ENCODE peak calls at places on chromosomes 13 and 19, in nine cellular contexts. X is CD4-positive, CD25-positive, alpha-beta regulatory T cell; J is MG63; H is uterus; E is kidney epithelial cell; C is HL-60; F is right cardiac atrium; O is body of pancreas; D is aorta. K is an unnamed sample.
A peak's percentile ranks its signal among the peaks of the same experiment; 100 is the strongest.

GRCh38 chr13:24502567-24503375 is 9.8 kb downstream of the PARP4 start:
- DNase-seq in X (no peak), J (peak; percentile 86), H (no peak), E (peak; percentile 57), C (no peak), F (peak; percentile 63), O (no peak), D (no peak), K (peak; percentile 53)

GRCh38 chr13:27168870-27169525 is 2.6 kb downstream of the USP12 start:
- DNase-seq in X (no peak), J (no peak), H (no peak), E (no peak), C (no peak), F (no peak), O (no peak), D (no peak), K (peak; percentile 64)

GRCh38 chr19:46887240-46887782 is 26.5 kb downstream of the ARHGAP35 start:
- DNase-seq in X (no peak), J (no peak), H (no peak), E (no peak), C (peak; percentile 15), F (no peak), O (no peak), D (no peak), K (no peak)

GRCh38 chr13:45393941-45394570 is 24.1 kb downstream of the SLC25A30 start:
- DNase-seq in X (peak; percentile 61), J (peak; percentile 33), H (no peak), E (peak; percentile 29), C (peak; percentile 47), F (peak; percentile 68), O (peak; percentile 63), D (no peak), K (no peak)

GRCh38 chr13:41107584-41108014 is 25.0 kb downstream of the KBTBD6 start:
- DNase-seq in X (no peak), J (no peak), H (no peak), E (no peak), C (no peak), F (no peak), O (no peak), D (no peak), K (no peak)

GRCh38 chr13:30381049-30381448 is 41.2 kb upstream of the UBE2L5 start:
- DNase-seq in X (no peak), J (no peak), H (no peak), E (no peak), C (no peak), F (no peak), O (no peak), D (no peak), K (no peak)

GRCh38 chr13:65697843-65698242 is 1532.3 kb downstream of the PCDH9 start:
- DNase-seq in X (no peak), J (no peak), H (no peak), E (no peak), C (no peak), F (no peak), O (no peak), D (no peak), K (no peak)

GRCh38 chr19:14146789-14147216 is 10.4 kb upstream of the ASF1B start:
- DNase-seq in X (no peak), J (peak; percentile 54), H (peak; percentile 63), E (peak; percentile 53), C (peak; percentile 35), F (no peak), O (no peak), D (no peak), K (no peak)

GRCh38 chr13:32984857-32985626 is 31.2 kb upstream of the KL start:
- DNase-seq in X (no peak), J (peak; percentile 84), H (no peak), E (no peak), C (no peak), F (no peak), O (no peak), D (no peak), K (no peak)

GRCh38 chr13:65783383-65783782 is 1446.8 kb downstream of the PCDH9 start:
- DNase-seq in X (no peak), J (no peak), H (no peak), E (no peak), C (no peak), F (peak; percentile 20), O (no peak), D (no peak), K (no peak)

GRCh38 chr13:114038900-114039299 is 65.0 kb upstream of the C13orf46 start:
- DNase-seq in X (no peak), J (no peak), H (no peak), E (no peak), C (no peak), F (peak; percentile 56), O (no peak), D (no peak), K (no peak)

GRCh38 chr13:114039471-114040141 is 65.7 kb upstream of the C13orf46 start:
- DNase-seq in X (no peak), J (no peak), H (no peak), E (no peak), C (no peak), F (peak; percentile 53), O (no peak), D (no peak), K (no peak)

GRCh38 chr13:114038211-114038613 is 64.3 kb upstream of the C13orf46 start:
- DNase-seq in X (no peak), J (no peak), H (no peak), E (no peak), C (no peak), F (peak; percentile 84), O (no peak), D (no peak), K (no peak)

GRCh38 chr13:114035583-114036501 is 62.0 kb upstream of the C13orf46 start:
- DNase-seq in X (no peak), J (no peak), H (no peak), E (no peak), C (no peak), F (peak; percentile 79), O (no peak), D (no peak), K (no peak)

DNA sequence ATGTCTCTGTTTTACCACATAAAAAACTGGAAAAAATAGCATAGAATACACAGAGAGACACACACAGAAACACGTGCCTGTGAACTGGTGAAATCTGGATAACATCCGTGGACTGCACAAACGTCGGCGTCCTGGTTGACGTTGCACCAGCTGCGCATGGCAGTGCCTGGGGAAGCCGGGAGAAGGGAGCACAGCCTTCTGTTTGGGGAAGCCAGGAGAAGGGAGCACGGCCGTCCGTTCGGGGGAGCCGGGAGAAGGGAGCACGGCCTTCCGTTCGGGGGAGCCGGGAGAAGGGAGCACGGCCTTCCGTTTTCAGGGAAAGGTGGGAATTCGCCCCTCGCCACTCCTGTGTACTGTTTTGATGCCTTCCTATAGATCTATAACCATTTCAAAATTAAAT is 63.8 kb upstream of the C13orf46 start:
- DNase-seq in X (no peak), J (no peak), H (no peak), E (no peak), C (no peak), F (peak; percentile 53), O (no peak), D (no peak), K (no peak)
- H3K27me3 ChIP-seq in X (no peaks in the 10 kb centered on the region), J (no peaks in the 10 kb centered on the region), H (no peaks in the 10 kb centered on the region), E (no peaks in the 10 kb centered on the region), C (no peaks in the 10 kb centered on the region), F (no peaks in the 10 kb centered on the region), O (no peaks in the 10 kb centered on the region), D (no peaks in the 10 kb centered on the region), K (no peaks in the 10 kb centered on the region)

DNA sequence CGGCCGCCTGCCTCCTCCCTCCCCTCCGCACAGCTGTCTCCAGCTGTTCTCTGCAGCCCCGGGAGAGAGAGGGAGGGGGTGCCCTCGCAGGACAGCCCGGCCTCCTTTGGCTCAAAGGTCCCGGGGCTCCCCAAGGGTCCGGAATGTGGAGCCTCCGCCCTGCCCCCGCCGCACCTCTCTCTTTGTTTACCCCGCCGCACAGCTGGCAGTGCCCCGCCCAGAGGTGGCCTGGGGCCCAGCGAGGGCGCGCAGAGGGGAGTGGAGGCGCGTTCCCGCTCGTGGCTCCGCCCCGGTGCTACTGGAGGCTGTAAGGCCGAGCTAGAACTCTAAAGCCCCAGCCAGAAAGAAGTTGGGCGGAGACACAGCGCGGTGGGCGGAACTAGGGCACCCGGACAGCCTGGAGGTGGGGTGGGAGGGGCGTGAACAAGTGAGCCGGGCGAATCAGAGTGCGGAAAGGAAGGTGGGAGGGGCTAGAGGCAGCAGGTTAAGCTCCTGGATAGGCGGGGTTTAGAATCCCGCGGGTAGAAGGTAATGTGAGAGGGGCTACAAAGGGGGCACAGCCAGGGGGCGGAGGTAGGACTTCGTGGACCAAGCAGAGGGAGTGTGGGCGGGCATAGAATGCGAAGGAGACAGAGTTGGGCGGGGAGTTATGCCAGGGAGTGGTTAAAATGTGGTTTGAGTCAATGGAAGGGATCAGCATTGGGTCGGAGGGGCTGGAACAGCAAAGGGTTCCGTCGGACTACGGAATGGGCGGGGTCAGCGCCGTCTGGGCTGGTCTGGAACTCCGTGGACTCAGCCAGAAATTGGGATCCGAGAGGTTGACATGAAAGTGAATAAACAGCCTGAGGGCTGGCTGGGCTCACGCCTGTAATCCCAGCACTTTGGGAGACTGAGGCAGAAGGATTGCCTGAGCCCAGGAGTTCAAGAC is 2.8 kb downstream of the LTBP4 start:
- DNase-seq in X (peak; percentile 100), J (peak; percentile 99), H (peak; percentile 99), E (peak; percentile 90), C (peak; percentile 95), F (peak; percentile 99), O (peak; percentile 99), D (peak; percentile 99), K (peak; percentile 100)
- H3K27me3 ChIP-seq in X (peaks cover 9% of the 10 kb centered on the region), J (peaks cover 3% of the 10 kb centered on the region), H (no peaks in the 10 kb centered on the region), E (peaks cover 8% of the 10 kb centered on the region), C (peaks cover 52% of the 10 kb centered on the region), F (no peaks in the 10 kb centered on the region), O (no peaks in the 10 kb centered on the region), D (no peaks in the 10 kb centered on the region), K (peaks cover 18% of the 10 kb centered on the region)

GRCh38 chr13:110109910-110110309 is 197.0 kb downstream of the COL4A1 start:
- DNase-seq in X (no peak), J (peak; percentile 97), H (peak; percentile 77), E (no peak), C (no peak), F (peak; percentile 92), O (peak; percentile 26), D (peak; percentile 92), K (peak; percentile 34)
- H3K27me3 ChIP-seq in X (no peaks in the 10 kb centered on the region), J (no peaks in the 10 kb centered on the region), H (no peaks in the 10 kb centered on the region), E (no peaks in the 10 kb centered on the region), C (no peaks in the 10 kb centered on the region), F (no peaks in the 10 kb centered on the region), O (no peaks in the 10 kb centered on the region), D (no peaks in the 10 kb centered on the region), K (no peaks in the 10 kb centered on the region)

GRCh38 chr19:13040232-13040915 is 45.1 kb downstream of the NFIX start:
- DNase-seq in X (no peak), J (no peak), H (no peak), E (no peak), C (no peak), F (peak; percentile 34), O (no peak), D (no peak), K (no peak)

GRCh38 chr19:13040916-13041292 is 45.6 kb downstream of the NFIX start:
- DNase-seq in X (no peak), J (no peak), H (no peak), E (no peak), C (no peak), F (peak; percentile 38), O (no peak), D (no peak), K (no peak)

GRCh38 chr19:13044160-13044853 is 49.0 kb downstream of the NFIX start:
- DNase-seq in X (no peak), J (peak; percentile 69), H (no peak), E (no peak), C (no peak), F (peak; percentile 45), O (no peak), D (no peak), K (no peak)

GRCh38 chr19:13043285-13043684 is 48.0 kb downstream of the NFIX start:
- DNase-seq in X (no peak), J (no peak), H (no peak), E (no peak), C (no peak), F (peak; percentile 40), O (no peak), D (no peak), K (no peak)

GRCh38 chr19:13042443-13043130 is 47.3 kb downstream of the NFIX start:
- DNase-seq in X (no peak), J (no peak), H (no peak), E (no peak), C (no peak), F (no peak), O (no peak), D (no peak), K (no peak)
- H3K27me3 ChIP-seq in X (no peaks in the 10 kb centered on the region), J (no peaks in the 10 kb centered on the region), H (no peaks in the 10 kb centered on the region), E (no peaks in the 10 kb centered on the region), C (no peaks in the 10 kb centered on the region), F (no peaks in the 10 kb centered on the region), O (no peaks in the 10 kb centered on the region), D (no peaks in the 10 kb centered on the region), K (no peaks in the 10 kb centered on the region)

K was measured in colonic mucosa.